ENCODE peak calls at places on chromosomes 12 and 14, in eight cellular contexts. G, B, Z, E, A, M, Y and V are unnamed samples.
A peak's percentile ranks its signal among the peaks of the same experiment; 100 is the strongest.

GRCh38 chr14:25765909-25766308 is 716.0 kb upstream of the STXBP6 start:
- DNase-seq in G (no peak), B (no peak), Z (no peak), E (no peak), A (no peak), M (no peak), Y (no peak), V (no peak)

GRCh38 chr12:125775507-125775906 is 710.3 kb downstream of the AACS start:
- DNase-seq in G (no peak), B (no peak), Z (no peak), E (no peak), A (no peak), M (no peak), Y (no peak), V (no peak)

GRCh38 chr14:76829650-76830421 is 3.6 kb downstream of the LRRC74A start:
- DNase-seq in G (no peak), B (no peak), Z (no peak), E (peak; percentile 47), A (peak; percentile 89), M (no peak), Y (no peak), V (no peak)

GRCh38 chr12:103529306-103529705 is 33.5 kb upstream of the C12orf42 start:
- DNase-seq in G (no peak), B (no peak), Z (no peak), E (no peak), A (no peak), M (no peak), Y (no peak), V (no peak)

GRCh38 chr12:3117144-3117581 is 40.0 kb downstream of the TSPAN9 start:
- DNase-seq in G (no peak), B (peak; percentile 88), Z (no peak), E (peak; percentile 86), A (no peak), M (no peak), Y (peak; percentile 45), V (no peak)

GRCh38 chr12:132560831-132561783 is 49.3 kb downstream of the LRCOL1 start:
- DNase-seq in G (peak; percentile 11), B (peak; percentile 40), Z (peak; percentile 82), E (peak; percentile 55), A (peak; percentile 81), M (peak; percentile 89), Y (peak; percentile 42), V (peak; percentile 95)

GRCh38 chr14:76997257-76997970 is 31.1 kb downstream of the IRF2BPL start:
- DNase-seq in G (peak; percentile 88), B (peak; percentile 51), Z (no peak), E (peak; percentile 63), A (no peak), M (no peak), Y (peak; percentile 37), V (no peak)

GRCh38 chr12:132453361-132454133 is 36.4 kb upstream of the FBRSL1 start:
- DNase-seq in G (no peak), B (no peak), Z (no peak), E (peak; percentile 10), A (no peak), M (no peak), Y (no peak), V (no peak)

GRCh38 chr14:52400846-52401245 is 86.7 kb downstream of the PTGER2 start:
- DNase-seq in G (no peak), B (no peak), Z (no peak), E (no peak), A (no peak), M (no peak), Y (no peak), V (no peak)

GRCh38 chr12:6871052-6871957 is 1.8 kb downstream of the SPSB2 start:
- DNase-seq in G (no peak), B (no peak), Z (peak; percentile 82), E (peak; percentile 42), A (no peak), M (peak; percentile 26), Y (no peak), V (peak; percentile 41)

GRCh38 chr12:6869049-6870021 is 2.0 kb downstream of the TPI1 start:
- DNase-seq in G (no peak), B (peak; percentile 76), Z (peak; percentile 86), E (peak; percentile 81), A (peak; percentile 86), M (peak; percentile 85), Y (peak; percentile 80), V (peak; percentile 82)

GRCh38 chr12:6872073-6873048 is 742 bp downstream of the SPSB2 start:
- DNase-seq in G (no peak), B (peak; percentile 62), Z (peak; percentile 81), E (peak; percentile 68), A (peak; percentile 89), M (peak; percentile 87), Y (peak; percentile 57), V (peak; percentile 88)

GRCh38 chr12:6868211-6869048 is 1.1 kb downstream of the TPI1 start:
- DNase-seq in G (no peak), B (peak; percentile 31), Z (no peak), E (peak; percentile 50), A (no peak), M (peak; percentile 55), Y (no peak), V (no peak)

GRCh38 chr12:6873094-6874006 is at the start of gene SPSB2:
- DNase-seq in G (peak; percentile 84), B (peak; percentile 92), Z (peak; percentile 98), E (peak; percentile 94), A (peak; percentile 100), M (peak; percentile 100), Y (peak; percentile 91), V (peak; percentile 98)
- TF ChIP-seq CTCF in G (no peak), B (no peak), Z (no peak), E (no peak), A (no peak), M (no peak), Y (peak; percentile 1), V (no peak)

GRCh38 chr14:69152944-69153847 is at the start of gene DCAF5:
- DNase-seq in G (peak; percentile 73), B (peak; percentile 90), Z (peak; percentile 93), E (peak; percentile 92), A (peak; percentile 94), M (peak; percentile 95), Y (peak; percentile 90), V (peak; percentile 99)
- TF ChIP-seq CTCF in G (no peak), B (no peak), Z (no peak), E (no peak), A (no peak), M (no peak), Y (no peak), V (no peak)

GRCh38 chr14:97411938-97412612 is 614.9 kb downstream of the VRK1 start:
- DNase-seq in G (no peak), B (no peak), Z (no peak), E (no peak), A (no peak), M (no peak), Y (no peak), V (no peak)

GRCh38 chr14:97413991-97414717 is 617.0 kb downstream of the VRK1 start:
- DNase-seq in G (no peak), B (no peak), Z (no peak), E (no peak), A (no peak), M (no peak), Y (no peak), V (no peak)

GRCh38 chr14:97414718-97415098 is 617.5 kb downstream of the VRK1 start:
- DNase-seq in G (no peak), B (no peak), Z (no peak), E (no peak), A (no peak), M (no peak), Y (no peak), V (no peak)

GRCh38 chr14:97410667-97411286 is 613.6 kb downstream of the VRK1 start:
- DNase-seq in G (no peak), B (no peak), Z (no peak), E (no peak), A (no peak), M (no peak), Y (no peak), V (no peak)

DNA sequence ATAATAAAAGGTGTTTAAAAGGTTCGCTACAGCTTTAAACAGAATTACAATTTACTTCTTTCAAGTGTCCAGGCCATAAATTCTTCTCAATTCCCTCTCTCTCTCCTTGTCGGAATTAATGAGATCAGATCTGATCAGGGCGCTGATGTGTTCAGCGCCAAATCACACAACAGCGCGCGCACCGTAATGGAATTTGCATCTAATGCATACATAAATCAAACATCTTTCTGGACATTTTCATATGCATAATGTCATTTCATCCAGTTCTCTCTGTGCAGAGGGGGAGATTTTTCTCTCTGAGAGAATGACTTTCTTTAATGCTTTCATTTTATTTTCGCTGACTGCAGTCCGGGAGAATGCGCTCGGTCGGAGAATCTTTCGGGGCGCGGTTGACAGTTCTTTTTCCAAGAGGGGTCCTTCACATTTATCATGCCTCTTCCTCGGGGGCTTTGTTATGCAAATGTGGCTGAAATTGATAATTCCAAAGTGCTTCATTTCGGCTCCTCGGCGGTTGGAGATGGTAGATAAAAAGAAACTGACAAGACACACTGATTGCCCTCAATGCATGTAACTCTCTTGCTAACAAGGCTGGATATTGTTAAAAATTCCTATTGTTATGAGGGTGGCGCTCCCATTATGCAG is 615.9 kb downstream of the VRK1 start:
- DNase-seq in G (no peak), B (no peak), Z (no peak), E (no peak), A (no peak), M (no peak), Y (no peak), V (no peak)
- TF ChIP-seq CTCF in G (no peak), B (no peak), Z (no peak), E (no peak), A (no peak), M (no peak), Y (no peak), V (no peak)

GRCh38 chr12:108612788-108613282 is 15.0 kb upstream of the TMEM119 start:
- DNase-seq in G (no peak), B (no peak), Z (no peak), E (no peak), A (no peak), M (no peak), Y (no peak), V (no peak)

GRCh38 chr12:108610336-108610815 is 12.5 kb upstream of the TMEM119 start:
- DNase-seq in G (no peak), B (no peak), Z (no peak), E (no peak), A (no peak), M (no peak), Y (no peak), V (no peak)

GRCh38 chr12:108613548-108613947 is 15.7 kb upstream of the TMEM119 start:
- DNase-seq in G (no peak), B (no peak), Z (peak; percentile 61), E (peak; percentile 37), A (no peak), M (no peak), Y (no peak), V (no peak)

GRCh38 chr12:108610856-108611605 is 13.1 kb upstream of the TMEM119 start:
- DNase-seq in G (no peak), B (no peak), Z (no peak), E (no peak), A (no peak), M (no peak), Y (no peak), V (no peak)

DNA sequence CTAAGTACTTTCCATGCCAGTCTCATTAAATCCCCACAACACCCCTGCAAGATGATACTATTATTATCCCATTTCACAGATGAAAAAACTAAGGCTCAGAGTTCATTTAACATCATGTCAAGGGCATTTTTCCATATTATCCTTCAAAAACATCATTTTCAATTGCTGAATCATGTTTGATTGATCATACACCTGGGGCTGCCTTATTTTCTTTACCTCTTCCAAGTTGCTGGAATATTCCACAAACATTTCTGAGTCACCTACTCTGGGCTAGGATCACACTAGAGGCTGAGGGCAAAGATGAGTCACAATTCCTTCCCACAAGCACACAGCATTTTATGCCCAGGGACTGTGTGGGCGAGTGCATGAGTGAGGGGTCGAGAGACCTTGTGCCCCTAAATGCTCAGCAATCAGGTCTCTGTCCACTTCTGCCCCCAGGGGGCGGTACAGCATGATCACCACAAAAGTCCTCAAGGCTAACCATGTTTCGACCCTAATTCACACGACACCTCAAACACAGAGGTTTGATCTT is 14.1 kb upstream of the TMEM119 start:
- DNase-seq in G (no peak), B (peak; percentile 99), Z (peak; percentile 52), E (peak; percentile 84), A (no peak), M (peak; percentile 73), Y (peak; percentile 78), V (no peak)
- TF ChIP-seq CTCF in G (peak; percentile 63), B (peak; percentile 65), Z (peak; percentile 33), E (peak; percentile 39), A (no peak), M (peak; percentile 82), Y (peak; percentile 39), V (peak; percentile 46)